ENCODE peak calls at places on chromosome 14, in four cellular contexts. G is AG09309, I is HL-60, P is pancreas. N is an unnamed sample.

GRCh38 chr14:105487449-105487985 is 831 bp downstream of the CRIP1 start:
- DNase-seq in G (no peak), I (peak; percentile 57), P (no peak), N (no peak)

GRCh38 chr14:100740931-100741330 is 14.2 kb downstream of the DLK1 start:
- DNase-seq in G (no peak), I (no peak), P (no peak), N (peak; percentile 47)

GRCh38 chr14:100018054-100018453 is 47.2 kb upstream of the EVL start:
- DNase-seq in G (no peak), I (no peak), P (no peak), N (no peak)

GRCh38 chr14:32370720-32371119 is 41.6 kb downstream of the AKAP6 start:
- DNase-seq in G (peak; percentile 56), I (no peak), P (no peak), N (no peak)

GRCh38 chr14:26841920-26842741 is 244.3 kb upstream of the NOVA1 start:
- DNase-seq in G (peak; percentile 41), I (no peak), P (peak; percentile 53), N (no peak)

GRCh38 chr14:99518441-99519346 is 37.5 kb downstream of the CCNK start:
- DNase-seq in G (no peak), I (peak; percentile 42), P (peak; percentile 78), N (peak; percentile 83)

GRCh38 chr14:73741876-73742519 is 27.8 kb upstream of the PNMA1 start:
- DNase-seq in G (no peak), I (no peak), P (no peak), N (no peak)

GRCh38 chr14:86838363-86838762 is 1154.6 kb downstream of the GALC start:
- DNase-seq in G (no peak), I (no peak), P (no peak), N (no peak)

GRCh38 chr14:60051690-60052324 is 39.9 kb upstream of the PCNX4 start:
- DNase-seq in G (peak; percentile 10), I (no peak), P (no peak), N (no peak)

GRCh38 chr14:103315368-103315911 is 18.6 kb upstream of the EIF5 start:
- DNase-seq in G (no peak), I (no peak), P (no peak), N (no peak)

GRCh38 chr14:32594766-32595165 is 265.7 kb downstream of the AKAP6 start:
- DNase-seq in G (peak; percentile 73), I (no peak), P (no peak), N (no peak)

GRCh38 chr14:75522224-75522764 is at the start of gene BATF:
- DNase-seq in G (no peak), I (peak; percentile 18), P (no peak), N (no peak)

GRCh38 chr14:77547512-77547911 is 48.9 kb upstream of the ISM2 start:
- DNase-seq in G (no peak), I (no peak), P (no peak), N (no peak)
- TF ChIP-seq CTCF in G (peak; percentile 13), I (no peak), P (no peak), N (peak; percentile 48)

GRCh38 chr14:61925043-61925442 is 162.8 kb downstream of the SNAPC1 start:
- DNase-seq in G (no peak), I (no peak), P (no peak), N (no peak)
- TF ChIP-seq CTCF in G (peak; percentile 42), I (no peak), P (no peak), N (peak; percentile 72)

DNA sequence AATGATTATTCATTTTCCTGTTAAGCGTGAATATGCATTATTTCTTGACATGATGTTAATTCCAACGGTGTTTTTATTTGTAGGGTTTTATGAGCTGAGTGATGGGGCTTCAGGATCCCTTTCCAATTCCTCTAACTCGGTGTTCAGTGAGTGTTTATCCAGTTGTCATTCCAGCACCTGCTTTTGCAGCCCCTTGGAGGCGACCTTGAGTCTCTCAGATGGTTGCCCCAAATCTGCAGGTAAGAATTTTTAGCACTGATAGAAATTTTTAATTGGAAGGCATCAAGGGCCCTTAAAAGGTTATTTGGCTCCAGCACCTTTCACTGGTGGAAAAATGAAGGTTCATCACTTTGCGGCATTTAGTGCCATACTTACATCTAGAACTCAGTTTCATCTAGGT is 3.7 kb downstream of the DACT1 start:
- DNase-seq in G (no peak), I (no peak), P (no peak), N (no peak)
- TF ChIP-seq CTCF in G (peak; percentile 18), I (no peak), P (no peak), N (peak; percentile 56)

GRCh38 chr14:23051482-23051881 is 5.8 kb downstream of the CDH24 start:
- DNase-seq in G (no peak), I (no peak), P (no peak), N (no peak)

GRCh38 chr14:23054000-23054811 is 3.1 kb downstream of the CDH24 start:
- DNase-seq in G (no peak), I (no peak), P (no peak), N (no peak)

GRCh38 chr14:23053426-23053825 is 3.9 kb downstream of the CDH24 start:
- DNase-seq in G (no peak), I (no peak), P (no peak), N (no peak)

GRCh38 chr14:23052671-23053070 is 4.6 kb downstream of the CDH24 start:
- DNase-seq in G (no peak), I (no peak), P (no peak), N (no peak)

DNA sequence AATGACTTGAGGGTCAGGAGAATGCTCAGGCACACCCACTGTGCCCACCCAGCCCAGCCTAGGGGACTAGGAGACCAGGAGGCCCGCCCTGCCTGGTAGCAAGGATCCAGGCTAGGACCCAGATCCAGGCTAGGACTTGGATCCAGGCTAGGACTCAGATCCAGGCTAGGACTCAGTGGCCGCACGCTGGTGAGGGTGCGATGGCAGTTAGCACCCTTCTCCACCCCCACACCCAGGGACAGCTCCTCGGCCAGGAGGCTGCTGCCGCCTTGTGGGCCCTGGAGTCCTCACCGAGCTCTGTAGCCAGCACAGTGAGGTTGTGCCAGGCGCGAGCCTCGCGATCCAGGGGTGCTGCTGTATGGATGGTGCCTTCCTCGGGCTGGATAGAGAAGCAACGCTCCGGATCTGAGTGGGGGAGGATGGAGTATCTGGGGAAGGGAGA is 5.1 kb downstream of the CDH24 start:
- DNase-seq in G (no peak), I (no peak), P (no peak), N (no peak)
- TF ChIP-seq CTCF in G (peak; percentile 22), I (no peak), P (no peak), N (no peak)

DNA sequence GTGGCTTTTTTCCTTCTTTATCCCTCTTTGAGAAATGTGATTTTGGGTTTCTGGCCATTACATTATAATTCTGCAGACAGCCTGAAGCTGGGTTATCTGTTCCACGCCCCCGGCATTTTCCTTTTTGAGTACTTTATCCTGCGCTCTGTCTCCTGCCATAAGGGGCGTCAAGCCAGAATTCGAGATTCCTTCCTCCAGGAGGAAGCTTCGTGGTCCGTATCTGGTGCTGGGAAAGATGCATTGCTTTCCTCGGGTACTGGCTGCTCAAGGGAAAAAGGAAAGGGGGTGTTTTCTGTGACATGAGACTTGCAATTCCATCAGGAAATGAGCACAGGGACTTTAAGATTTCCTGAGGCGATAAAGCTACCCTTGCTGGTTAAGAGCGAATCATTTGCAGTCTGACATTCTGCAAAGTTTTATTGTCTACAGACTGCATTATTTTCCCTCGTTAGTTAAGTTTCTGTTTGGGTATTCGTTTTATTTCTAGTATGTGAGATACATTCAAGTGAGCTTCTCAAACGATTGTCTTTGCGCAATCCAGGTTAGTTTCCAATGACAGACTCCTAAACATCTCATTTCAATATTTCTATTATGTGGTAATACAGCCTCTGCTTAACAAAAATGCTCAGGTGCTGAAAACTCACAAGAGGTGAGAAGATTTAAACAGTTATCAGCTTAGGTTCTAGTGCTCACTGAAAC is 706 bp downstream of the AKAP5 start:
- DNase-seq in G (peak; percentile 2), I (no peak), P (no peak), N (no peak)
- TF ChIP-seq CTCF in G (peak; percentile 54), I (no peak), P (no peak), N (peak; percentile 72)

GRCh38 chr14:69673578-69674305 is 62.3 kb downstream of the SUSD6 start:
- DNase-seq in G (no peak), I (no peak), P (no peak), N (no peak)
- TF ChIP-seq CTCF in G (no peak), I (no peak), P (no peak), N (peak; percentile 19)

DNA sequence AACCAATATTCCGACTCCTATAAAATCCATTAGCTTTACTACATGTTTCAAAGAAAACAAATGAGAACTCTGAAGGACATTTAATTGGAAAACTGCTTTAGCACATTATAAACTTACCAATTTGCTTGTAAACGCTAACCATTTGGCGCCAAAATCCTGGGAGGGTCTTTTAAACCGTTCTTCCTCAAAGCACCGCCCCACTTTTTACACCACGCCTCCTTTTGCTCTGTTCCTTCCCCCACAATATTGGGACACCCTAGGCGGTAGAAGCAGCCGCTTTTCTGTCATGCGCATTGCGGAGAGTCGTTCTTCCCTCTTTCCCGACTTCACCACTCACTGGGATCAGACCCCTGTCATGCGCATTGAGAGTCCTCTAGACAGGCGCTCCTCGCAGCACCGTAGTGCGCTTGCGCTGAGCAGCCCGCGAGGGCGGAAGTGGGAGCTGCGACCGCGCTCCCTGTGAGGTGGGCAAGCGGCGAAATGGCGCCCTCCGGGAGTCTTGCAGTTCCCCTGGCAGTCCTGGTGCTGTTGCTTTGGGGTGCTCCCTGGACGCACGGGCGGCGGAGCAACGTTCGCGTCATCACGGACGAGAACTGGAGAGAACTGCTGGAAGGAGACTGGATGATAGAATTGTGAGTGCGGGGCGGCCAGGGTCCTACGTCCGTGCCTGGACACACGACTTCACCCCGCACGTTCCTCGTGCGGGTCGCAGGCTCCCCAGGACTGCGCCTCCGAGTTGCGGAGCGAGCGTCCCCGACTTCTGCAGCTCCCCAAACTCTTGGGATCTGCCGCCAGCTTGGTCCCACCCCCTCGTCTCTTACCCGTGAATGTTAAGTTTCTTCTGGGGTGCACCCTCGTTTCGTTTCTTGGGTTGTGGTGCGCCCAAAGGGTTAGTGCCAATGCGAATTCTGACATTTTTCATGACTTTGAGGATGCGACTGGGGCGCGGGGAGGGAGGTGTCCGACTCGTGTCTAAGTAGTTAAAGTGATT is at the start of gene TMX1:
- DNase-seq in G (peak; percentile 92), I (peak; percentile 97), P (peak; percentile 97), N (peak; percentile 97)
- TF ChIP-seq CTCF in G (no peak), I (no peak), P (no peak), N (peak; percentile 36)

DNA sequence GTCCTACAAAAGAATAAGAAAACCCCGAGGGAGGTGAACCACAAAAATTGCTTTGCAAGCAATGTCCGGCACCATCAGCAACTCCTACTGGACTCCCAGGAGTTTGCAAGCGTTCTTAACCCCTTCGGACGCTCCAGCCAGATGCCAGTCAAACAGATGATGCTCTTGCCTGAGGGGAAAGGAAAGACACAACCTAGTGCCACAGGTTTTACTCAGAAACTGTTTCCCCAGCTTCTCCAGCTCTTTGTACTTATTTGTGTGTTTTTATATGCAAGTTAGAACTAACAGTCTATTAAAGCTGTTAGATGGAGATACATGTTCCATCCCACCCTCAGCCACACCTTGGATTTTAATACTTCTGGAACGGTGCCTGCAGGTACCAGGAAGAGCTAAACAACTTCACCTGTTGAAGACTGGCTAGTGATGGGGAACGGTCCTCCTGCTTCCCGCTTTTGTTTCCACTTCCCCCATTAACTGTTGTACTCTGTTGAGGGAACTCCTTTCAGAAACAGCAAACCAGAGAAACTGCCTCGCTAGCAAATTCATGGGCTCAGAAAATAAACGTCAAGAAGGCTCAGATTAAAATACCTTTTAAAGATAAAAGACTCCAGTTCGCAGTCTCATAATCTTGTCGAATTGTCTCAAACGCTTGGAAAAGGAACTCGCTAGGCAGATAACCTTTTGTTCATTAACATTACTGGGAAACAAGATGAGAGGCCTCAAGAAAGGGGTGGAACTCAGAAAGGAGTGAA is 1.1 kb upstream of the FERMT2 start:
- DNase-seq in G (peak; percentile 53), I (no peak), P (peak; percentile 47), N (no peak)
- TF ChIP-seq CTCF in G (peak; percentile 53), I (no peak), P (no peak), N (peak; percentile 77)

N was measured in chondrocyte.